ENCODE peak calls at places on chromosomes 11 and 22, in nine cellular contexts. W is right lobe of liver, E is RWPE1, V is GM10248, M is breast epithelium, H is WTC11, A is mesothelial cell of epicardium, U is epithelial cell of esophagus, F is epithelial cell of proximal tubule. B is an unnamed sample.

GRCh38 chr22:45958971-45959370 is 18.0 kb downstream of the WNT7B start:
- DNase-seq in U (no peak), F (no peak), A (no peak), W (no peak), H (no peak), M (no peak), E (no peak), V (no peak), B (no peak)

GRCh38 chr11:19756675-19757475 is 44.2 kb downstream of the NAV2 start:
- DNase-seq in A (no peak), V (no peak), F (no peak), H (no peak), M (no peak), E (no peak), W (no peak), U (no peak), B (no peak)

GRCh38 chr11:68551777-68552176 is 91.2 kb downstream of the PPP6R3 start:
- DNase-seq in F (no peak), V (no peak), H (no peak), M (no peak), E (no peak), U (no peak), A (no peak), W (no peak), B (no peak)

GRCh38 chr11:28606930-28607329 is 498.7 kb downstream of the METTL15 start:
- DNase-seq in F (no peak), V (no peak), M (no peak), A (no peak), U (peak), W (no peak), E (no peak), H (peak), B (no peak)

GRCh38 chr22:23401910-23402274 is 178.2 kb downstream of the IGLL1 start:
- DNase-seq in M (peak), H (no peak), U (no peak), F (no peak), A (no peak), E (no peak), W (no peak), V (no peak), B (no peak)

GRCh38 chr11:14981507-14981906 is 9.4 kb upstream of the CALCA start:
- DNase-seq in F (no peak), M (no peak), A (no peak), U (no peak), H (no peak), V (no peak), E (no peak), W (no peak), B (no peak)

GRCh38 chr11:27699242-27699925 is 871 bp downstream of the BDNF start:
- DNase-seq in A (no peak), V (peak), W (no peak), H (peak), E (peak), U (peak), M (no peak), F (no peak), B (no peak)

GRCh38 chr11:9073826-9074225 is 17.6 kb downstream of the SCUBE2 start:
- DNase-seq in M (no peak), U (no peak), F (no peak), E (no peak), V (no peak), A (no peak), W (no peak), H (no peak), B (no peak)

GRCh38 chr11:14300661-14301304 is 58.2 kb downstream of the RRAS2 start:
- DNase-seq in U (peak), A (no peak), F (no peak), V (peak), M (no peak), H (peak), E (peak), W (peak), B (no peak)

GRCh38 chr11:69640995-69641581 is at the start of gene CCND1:
- DNase-seq in E (peak), V (peak), A (no peak), H (peak), M (peak), U (peak), W (peak), F (peak), B (no peak)

GRCh38 chr11:47412152-47412746 is 3.9 kb downstream of the SLC39A13 start:
- DNase-seq in E (no peak), W (no peak), V (peak), A (no peak), M (no peak), H (peak), U (peak), F (no peak), B (no peak)

GRCh38 chr22:45246060-45246985 is 5.6 kb upstream of the KIAA0930 start:
- DNase-seq in A (no peak), W (peak), H (no peak), E (peak), V (no peak), F (peak), U (peak), M (no peak), B (no peak)

GRCh38 chr11:2095542-2095941 is 43.6 kb downstream of the IGF2 start:
- DNase-seq in E (no peak), F (no peak), M (peak), U (no peak), V (no peak), W (peak), A (no peak), H (no peak), B (no peak)

GRCh38 chr22:40463727-40464126 is 93.3 kb downstream of the SGSM3 start:
- DNase-seq in A (no peak), H (no peak), U (no peak), M (no peak), W (no peak), F (no peak), V (peak), E (no peak), B (no peak)

GRCh38 chr22:22060200-22061084 is 77.9 kb upstream of the TOP3B start:
- DNase-seq in U (peak), F (no peak), H (peak), V (peak), A (peak), E (peak), M (no peak), W (peak), B (no peak)

GRCh38 chr11:70402685-70403084 is 4.4 kb downstream of the CTTN start:
- DNase-seq in U (peak), A (no peak), E (no peak), W (no peak), F (no peak), M (no peak), H (no peak), V (no peak), B (no peak)

GRCh38 chr11:70727899-70728620 is 329.7 kb downstream of the CTTN start:
- DNase-seq in H (no peak), U (peak), F (no peak), A (no peak), E (no peak), M (no peak), W (no peak), V (no peak), B (no peak)

GRCh38 chr11:107276057-107276456 is 181.6 kb downstream of the CWF19L2 start:
- DNase-seq in H (no peak), A (no peak), M (no peak), V (no peak), U (no peak), F (no peak), E (no peak), W (no peak), B (no peak)

GRCh38 chr11:88315981-88316441 is 21.5 kb downstream of the CTSC start:
- DNase-seq in W (no peak), A (no peak), F (peak), M (no peak), H (no peak), E (no peak), V (no peak), U (peak), B (no peak)

GRCh38 chr22:23237841-23238240 is 57.5 kb downstream of the BCR start:
- DNase-seq in A (no peak), U (no peak), W (no peak), M (no peak), V (no peak), E (no peak), H (no peak), F (no peak), B (no peak)

GRCh38 chr11:6067502-6067901 is 36.9 kb upstream of the OR56A1 start:
- DNase-seq in E (no peak), A (no peak), M (no peak), H (no peak), W (no peak), F (no peak), V (no peak), U (no peak), B (no peak)

GRCh38 chr22:39556970-39557811 is 13.4 kb upstream of the CACNA1I start:
- DNase-seq in F (no peak), V (no peak), W (no peak), E (no peak), M (no peak), U (peak), H (no peak), A (no peak), B (no peak)

GRCh38 chr11:14700593-14700992 is 57.0 kb downstream of the PDE3B start:
- DNase-seq in E (no peak), H (no peak), M (no peak), F (no peak), V (no peak), W (no peak), U (no peak), A (no peak), B (no peak)

GRCh38 chr22:35133702-35134395 is 67.9 kb downstream of the ISX start:
- DNase-seq in U (no peak), W (no peak), E (no peak), V (no peak), M (no peak), A (no peak), H (no peak), F (no peak), B (no peak)

GRCh38 chr22:40122792-40123191 is 54.9 kb upstream of the TNRC6B start:
- DNase-seq in W (no peak), F (no peak), A (no peak), U (no peak), E (no peak), H (no peak), M (no peak), V (no peak), B (no peak)

GRCh38 chr22:21568207-21569075 is 927 bp downstream of the UBE2L3 start:
- DNase-seq in E (no peak), H (no peak), W (no peak), A (no peak), M (no peak), V (peak), U (no peak), F (no peak), B (no peak)

GRCh38 chr11:1650918-1651262 is 21.3 kb downstream of the KRTAP5-5 start:
- DNase-seq in M (no peak), V (no peak), E (no peak), W (no peak), A (no peak), H (no peak), U (no peak), F (no peak), B (no peak)

GRCh38 chr22:46514592-46515207 is 22.7 kb downstream of the CELSR1 start:
- DNase-seq in H (no peak), W (no peak), F (no peak), A (no peak), V (no peak), U (peak), M (no peak), E (peak), B (no peak)

DNA sequence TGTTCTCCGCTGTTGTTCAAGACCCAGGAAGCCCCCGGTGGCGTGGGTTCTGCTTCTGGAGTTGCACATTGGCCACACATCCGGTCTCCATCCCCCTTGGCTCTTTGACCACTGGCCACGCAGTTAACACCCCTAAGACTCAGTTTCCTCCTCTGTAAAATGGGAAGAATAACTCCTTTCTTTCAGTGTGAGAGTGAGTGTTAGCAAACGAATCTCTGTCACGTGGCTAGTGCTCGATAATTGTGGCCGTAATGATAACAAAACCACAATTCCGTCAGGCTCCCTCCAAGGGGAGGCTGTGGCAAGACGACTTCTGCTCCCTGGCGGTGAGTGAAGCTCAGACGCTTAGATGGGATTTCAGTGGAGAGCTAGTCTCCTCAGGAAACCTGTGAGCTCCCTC is 315.2 kb upstream of the B3GAT1 start:
- DNase-seq in E (no peak), V (no peak), W (no peak), A (no peak), U (no peak), F (no peak), H (no peak), M (no peak), B (no peak)
- TF ChIP-seq CTCF in E (no peak), V (no peak), W (no peak), A (no peak), U (no peak), F (no peak), H (no peak), M (no peak), B (no peak)

DNA sequence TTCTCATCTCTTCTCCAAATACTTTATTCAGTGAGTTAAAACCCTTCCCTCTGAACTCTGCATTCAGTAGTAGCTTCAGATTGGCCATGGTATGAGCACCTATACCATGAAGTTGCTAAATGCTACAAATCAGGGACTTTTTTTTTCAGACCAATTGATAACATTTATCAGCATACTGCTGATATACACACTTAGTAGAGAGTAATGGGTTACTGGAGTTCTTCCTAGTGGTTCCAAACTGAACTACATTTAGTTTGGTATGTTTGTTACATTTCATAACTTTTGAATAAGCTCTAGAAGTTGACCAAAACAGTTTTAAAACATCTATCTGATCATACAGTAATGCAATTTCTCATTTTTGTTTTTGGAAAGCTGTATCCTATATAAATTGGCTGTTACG is 104.7 kb downstream of the DCDC1 start:
- DNase-seq in A (no peak), U (no peak), F (no peak), W (no peak), H (no peak), M (no peak), V (no peak), E (no peak), B (no peak)
- TF ChIP-seq CTCF in A (peak), U (no peak), F (no peak), W (no peak), H (no peak), M (no peak), V (no peak), E (no peak), B (no peak)

DNA sequence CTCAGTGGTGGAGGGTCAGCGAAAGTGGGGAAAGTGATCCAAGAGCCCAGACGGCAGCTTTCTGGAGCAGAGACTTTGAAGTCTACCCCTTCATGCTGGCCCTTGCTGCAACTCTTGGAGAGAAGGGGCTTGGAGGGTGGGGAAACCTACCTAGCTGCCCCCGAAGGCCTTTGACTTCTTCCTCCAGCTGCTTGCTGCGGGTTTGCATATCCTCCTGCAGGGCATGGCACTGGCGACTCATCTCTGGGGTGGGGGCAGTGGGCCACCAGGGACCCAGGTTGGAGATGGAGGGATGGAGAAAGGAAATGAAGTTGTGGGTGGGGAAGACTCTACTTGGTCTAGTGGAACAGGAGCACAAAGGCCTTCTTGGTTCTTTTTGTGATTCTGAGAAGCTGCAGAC is 7.7 kb downstream of the NHERF4 start:
- DNase-seq in F (no peak), H (no peak), U (no peak), E (no peak), V (no peak), A (no peak), M (no peak), W (no peak), B (no peak)
- TF ChIP-seq CTCF in F (no peak), H (no peak), U (no peak), E (no peak), V (no peak), A (no peak), M (no peak), W (no peak), B (no peak)

GRCh38 chr11:134261626-134262488 is 8.5 kb downstream of the ACAD8 start:
- DNase-seq in W (no peak), E (peak), V (peak), U (peak), M (no peak), F (no peak), H (peak), A (no peak), B (no peak)
- TF ChIP-seq CTCF in W (peak), E (peak), V (peak), U (peak), M (no peak), F (peak), H (peak), A (peak), B (no peak)

GRCh38 chr11:75212463-75212862 is 28.1 kb upstream of the TPBGL start:
- DNase-seq in E (no peak), M (no peak), U (no peak), H (no peak), F (no peak), A (no peak), W (no peak), V (no peak), B (no peak)

GRCh38 chr11:75208444-75208843 is 32.1 kb upstream of the TPBGL start:
- DNase-seq in F (no peak), U (no peak), H (no peak), A (no peak), V (no peak), M (no peak), W (no peak), E (no peak), B (no peak)

GRCh38 chr11:75214843-75215242 is 25.7 kb upstream of the TPBGL start:
- DNase-seq in A (no peak), U (no peak), E (no peak), H (no peak), M (no peak), F (no peak), W (no peak), V (no peak), B (no peak)

GRCh38 chr11:75219869-75220268 is 20.7 kb upstream of the TPBGL start:
- DNase-seq in V (no peak), U (no peak), E (no peak), A (no peak), F (no peak), W (no peak), H (no peak), M (no peak), B (no peak)

GRCh38 chr11:75214411-75214821 is 26.2 kb upstream of the TPBGL start:
- DNase-seq in V (peak), F (peak), W (peak), M (peak), U (peak), A (peak), H (peak), E (peak), B (peak)
- TF ChIP-seq CTCF in V (no peak), F (peak), W (no peak), M (no peak), U (peak), A (no peak), H (no peak), E (peak), B (no peak)

DNA sequence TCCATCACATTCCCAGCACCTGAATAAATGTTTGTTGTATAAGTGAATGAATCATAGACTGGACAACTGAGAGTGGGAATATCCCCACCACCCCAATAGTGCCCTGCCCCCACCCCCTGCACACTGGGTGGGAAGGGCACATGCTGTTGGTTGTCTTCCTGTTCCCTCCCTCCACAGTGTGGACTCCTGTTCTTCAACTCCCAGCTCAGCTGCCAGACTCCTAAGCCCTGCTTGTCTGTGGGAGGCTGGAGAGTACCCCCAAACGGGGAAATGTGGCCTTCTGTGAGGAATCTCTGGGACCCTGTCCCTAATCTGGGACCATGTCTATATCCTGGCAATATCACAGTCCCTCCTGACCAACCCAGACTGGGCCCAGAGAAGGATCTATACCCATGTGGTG is 5.5 kb upstream of the MYOD1 start:
- DNase-seq in W (no peak), A (no peak), H (no peak), E (no peak), F (no peak), M (no peak), U (no peak), V (no peak), B (no peak)
- TF ChIP-seq CTCF in W (no peak), A (no peak), H (no peak), E (no peak), F (no peak), M (no peak), U (no peak), V (no peak), B (no peak)

GRCh38 chr11:61890536-61891330 is 612 bp downstream of the FADS3 start:
- DNase-seq in U (peak), F (no peak), A (no peak), M (no peak), W (peak), V (no peak), H (no peak), E (peak), B (peak)
- TF ChIP-seq CTCF in U (no peak), F (peak), A (no peak), M (no peak), W (no peak), V (peak), H (no peak), E (no peak), B (no peak)

GRCh38 chr11:133830931-133831907 is 14.1 kb downstream of the SPATA19 start:
- DNase-seq in M (no peak), F (no peak), A (no peak), W (no peak), E (no peak), U (no peak), H (peak), V (no peak), B (no peak)
- TF ChIP-seq CTCF in M (no peak), F (peak), A (no peak), W (peak), E (no peak), U (no peak), H (peak), V (peak), B (no peak)

GRCh38 chr11:122652495-122652894 is 3.0 kb upstream of the UBASH3B start:
- DNase-seq in H (no peak), W (no peak), U (no peak), M (no peak), E (no peak), F (no peak), A (no peak), V (no peak), B (no peak)
- TF ChIP-seq CTCF in H (no peak), W (no peak), U (no peak), M (no peak), E (no peak), F (no peak), A (no peak), V (no peak), B (no peak)